ENCODE peak calls at places on chromosome 11, in eight cellular contexts. W is heart left ventricle, K is T-helper 1 cell, I is coronary artery, Z is transverse colon, C is fibroblast of the conjunctiva, X is esophagus squamous epithelium, V is kidney tubule cell. U is an unnamed sample.

GRCh38 chr11:28924007-28924406 is 815.8 kb downstream of the METTL15 start:
- DNase-seq in I (no peak), C (no peak), W (no peak), X (no peak), K (no peak), Z (no peak), V (no peak), U (no peak)

GRCh38 chr11:3123761-3124733 is 41.1 kb downstream of the OSBPL5 start:
- DNase-seq in W (peak), C (peak), Z (peak), X (no peak), V (peak), K (no peak), I (peak), U (peak)

GRCh38 chr11:100602716-100603115 is 84.4 kb upstream of the ARHGAP42 start:
- DNase-seq in Z (no peak), W (no peak), K (no peak), V (peak), C (no peak), I (no peak), X (no peak), U (no peak)

GRCh38 chr11:441418-442274 is at the start of gene ANO9:
- DNase-seq in W (no peak), C (no peak), V (peak), X (no peak), Z (peak), K (peak), I (no peak), U (no peak)

GRCh38 chr11:9099617-9100016 is 8.2 kb upstream of the SCUBE2 start:
- DNase-seq in W (no peak), Z (no peak), K (no peak), C (no peak), X (no peak), V (no peak), I (no peak), U (no peak)

GRCh38 chr11:78370406-78371172 is 47.0 kb downstream of the GAB2 start:
- DNase-seq in K (no peak), Z (no peak), C (no peak), W (peak), I (no peak), V (no peak), X (no peak), U (no peak)

GRCh38 chr11:111205622-111206385 is 39.7 kb upstream of the POU2AF2 start:
- DNase-seq in K (no peak), I (no peak), X (no peak), C (no peak), W (no peak), Z (no peak), V (no peak), U (no peak)

GRCh38 chr11:133552938-133553337 is 20.6 kb upstream of the OPCML start:
- DNase-seq in Z (no peak), C (no peak), I (no peak), W (no peak), V (no peak), K (no peak), X (no peak), U (no peak)

GRCh38 chr11:89477175-89477574 is 14.0 kb downstream of the NOX4 start:
- DNase-seq in X (no peak), Z (peak), W (no peak), I (no peak), K (no peak), V (peak), C (no peak), U (no peak)

GRCh38 chr11:85464283-85464682 is 162.9 kb downstream of the DLG2 start:
- DNase-seq in Z (no peak), C (no peak), I (no peak), W (no peak), V (no peak), X (no peak), K (no peak), U (no peak)

GRCh38 chr11:13647391-13647790 is 21.1 kb upstream of the FAR1 start:
- DNase-seq in Z (no peak), X (no peak), V (no peak), I (no peak), C (no peak), K (no peak), W (no peak), U (no peak)

GRCh38 chr11:16350125-16350524 is 6.2 kb downstream of the SOX6 start:
- DNase-seq in I (no peak), X (no peak), W (no peak), C (no peak), K (no peak), V (no peak), Z (no peak), U (no peak)

GRCh38 chr11:126637800-126638175 is 282.3 kb downstream of the ST3GAL4 start:
- DNase-seq in X (no peak), C (peak), V (peak), W (no peak), I (no peak), K (no peak), Z (no peak), U (no peak)

GRCh38 chr11:94747136-94748110 is 20.7 kb upstream of the AMOTL1 start:
- DNase-seq in K (no peak), C (no peak), I (no peak), W (no peak), V (peak), Z (no peak), X (no peak), U (peak)

GRCh38 chr11:108854366-108854765 is 189.5 kb downstream of the DDX10 start:
- DNase-seq in X (no peak), C (no peak), Z (no peak), K (no peak), W (no peak), I (no peak), V (peak), U (no peak)

GRCh38 chr11:111589114-111589513 is 13.1 kb upstream of the SIK2 start:
- DNase-seq in V (no peak), I (no peak), C (no peak), K (no peak), W (no peak), Z (no peak), X (no peak), U (no peak)

GRCh38 chr11:1342946-1343345 is 33.5 kb upstream of the TOLLIP start:
- DNase-seq in C (no peak), W (no peak), I (no peak), X (no peak), K (no peak), Z (no peak), V (no peak), U (no peak)

GRCh38 chr11:34603129-34604001 is 17.5 kb upstream of the EHF start:
- DNase-seq in C (no peak), W (no peak), X (no peak), V (no peak), I (no peak), K (no peak), Z (peak), U (no peak)

GRCh38 chr11:76067099-76067498 is 139.2 kb downstream of the WNT11 start:
- DNase-seq in W (no peak), I (no peak), C (no peak), Z (no peak), K (no peak), X (no peak), V (peak), U (no peak)

U was measured in Caki2.